ENCODE peak calls at places on chromosomes 12 and 14, in nine cellular contexts. N, E, G, A, B, K, F, L and Q are unnamed samples.
A peak's percentile ranks its signal among the peaks of the same experiment; 100 is the strongest.

GRCh38 chr14:100424504-100425453 is 101.6 kb downstream of the SLC25A47 start:
- DNase-seq in N (no peak), E (no peak), G (no peak), A (no peak), B (no peak), K (no peak), F (no peak), L (no peak), Q (no peak)

GRCh38 chr12:68259318-68259940 is 6.0 kb upstream of the IL22 start:
- DNase-seq in N (no peak), E (no peak), G (no peak), A (no peak), B (no peak), K (no peak), F (peak; percentile 91), L (no peak), Q (peak; percentile 44)

GRCh38 chr14:35543006-35543405 is 9.0 kb downstream of the INSM2 start:
- DNase-seq in N (no peak), E (no peak), G (no peak), A (no peak), B (no peak), K (no peak), F (no peak), L (no peak), Q (no peak)

GRCh38 chr12:80707830-80708534 is 548 bp downstream of the MYF6 start:
- DNase-seq in N (no peak), E (peak; percentile 89), G (no peak), A (no peak), B (no peak), K (no peak), F (no peak), L (no peak), Q (no peak)

GRCh38 chr14:93231129-93231979 is 24.3 kb downstream of the UBR7 start:
- DNase-seq in N (no peak), E (no peak), G (peak; percentile 35), A (peak; percentile 10), B (no peak), K (peak; percentile 56), F (no peak), L (peak; percentile 17), Q (peak; percentile 59)

GRCh38 chr12:5736527-5736926 is 208.5 kb downstream of the ANO2 start:
- DNase-seq in N (peak; percentile 14), E (no peak), G (no peak), A (no peak), B (no peak), K (no peak), F (no peak), L (no peak), Q (no peak)

GRCh38 chr12:15180975-15181683 is 40.1 kb downstream of the RERG start:
- DNase-seq in N (no peak), E (no peak), G (no peak), A (no peak), B (no peak), K (no peak), F (no peak), L (no peak), Q (no peak)

GRCh38 chr14:104928391-104929133 is 3.9 kb downstream of the PLD4 start:
- DNase-seq in N (no peak), E (no peak), G (no peak), A (no peak), B (no peak), K (no peak), F (no peak), L (peak; percentile 13), Q (no peak)

GRCh38 chr12:92505373-92506340 is 197.1 kb upstream of the PLEKHG7 start:
- DNase-seq in N (peak; percentile 44), E (no peak), G (peak; percentile 74), A (no peak), B (no peak), K (peak; percentile 66), F (no peak), L (peak; percentile 78), Q (peak; percentile 68)

GRCh38 chr12:11482955-11483354 is 87.6 kb upstream of the PRB2 start:
- DNase-seq in N (no peak), E (no peak), G (peak; percentile 31), A (no peak), B (no peak), K (no peak), F (no peak), L (no peak), Q (no peak)

GRCh38 chr12:131829351-131829794 is 1.2 kb downstream of the MMP17 start:
- DNase-seq in N (no peak), E (no peak), G (no peak), A (no peak), B (no peak), K (peak; percentile 65), F (no peak), L (no peak), Q (peak; percentile 29)

GRCh38 chr12:6768385-6769002 is 2.3 kb downstream of the PTMS start:
- DNase-seq in N (no peak), E (peak; percentile 39), G (no peak), A (no peak), B (no peak), K (no peak), F (no peak), L (no peak), Q (no peak)

GRCh38 chr12:93982847-93983315 is 165.5 kb upstream of the PLXNC1 start:
- DNase-seq in N (no peak), E (no peak), G (no peak), A (peak; percentile 36), B (no peak), K (no peak), F (peak; percentile 7), L (no peak), Q (peak; percentile 53)

GRCh38 chr14:32137313-32137712 is 60.2 kb downstream of the ARHGAP5 start:
- DNase-seq in N (no peak), E (no peak), G (no peak), A (no peak), B (no peak), K (no peak), F (no peak), L (no peak), Q (no peak)

GRCh38 chr12:104297477-104298113 is 5.9 kb upstream of the EID3 start:
- DNase-seq in N (no peak), E (no peak), G (no peak), A (no peak), B (no peak), K (no peak), F (no peak), L (no peak), Q (no peak)

GRCh38 chr14:39432179-39432618 is at the start of gene FBXO33:
- DNase-seq in N (peak; percentile 96), E (peak; percentile 94), G (peak; percentile 97), A (peak; percentile 75), B (peak; percentile 92), K (peak; percentile 99), F (peak; percentile 68), L (peak; percentile 97), Q (peak; percentile 98)

GRCh38 chr14:39433452-39433813 is 1.2 kb upstream of the FBXO33 start:
- DNase-seq in N (no peak), E (no peak), G (no peak), A (no peak), B (no peak), K (no peak), F (no peak), L (no peak), Q (no peak)

GRCh38 chr14:39434401-39434800 is 2.2 kb upstream of the FBXO33 start:
- DNase-seq in N (no peak), E (no peak), G (no peak), A (no peak), B (no peak), K (no peak), F (no peak), L (no peak), Q (no peak)

GRCh38 chr14:39431416-39432178 is 636 bp downstream of the FBXO33 start:
- DNase-seq in N (peak; percentile 46), E (peak; percentile 75), G (peak; percentile 64), A (no peak), B (peak; percentile 4), K (peak; percentile 80), F (no peak), L (peak; percentile 31), Q (peak; percentile 40)

GRCh38 chr14:39432619-39433451 is 602 bp upstream of the FBXO33 start:
- DNase-seq in N (peak; percentile 93), E (peak; percentile 88), G (peak; percentile 94), A (peak; percentile 37), B (peak; percentile 89), K (peak; percentile 98), F (peak; percentile 56), L (peak; percentile 89), Q (peak; percentile 83)
- TF ChIP-seq CTCF in N (no peak), E (peak; percentile 19), G (peak; percentile 27), A (peak; percentile 1), B (peak; percentile 25), K (peak; percentile 23), F (peak; percentile 18), L (peak; percentile 27), Q (no peak)

DNA sequence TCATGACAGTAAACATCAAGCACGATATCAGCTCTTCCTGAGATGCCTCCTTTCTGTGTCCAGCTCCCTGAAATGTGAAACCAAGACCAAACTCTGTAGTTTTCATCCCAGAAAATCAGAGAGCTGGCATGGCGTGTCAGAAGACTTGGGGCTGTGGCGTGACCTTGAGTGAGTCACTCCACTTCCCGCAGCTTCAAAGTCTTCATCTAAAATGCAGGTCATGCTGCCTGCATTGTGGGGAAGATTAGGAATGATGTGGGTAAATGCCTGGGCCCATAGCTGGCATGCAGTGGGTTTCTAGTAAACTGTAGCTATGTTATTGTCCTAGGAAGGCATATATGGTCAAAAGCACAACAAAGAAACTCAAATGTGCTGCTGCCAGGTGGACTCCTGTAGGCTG is 28.8 kb downstream of the OAS2 start:
- DNase-seq in N (no peak), E (no peak), G (peak; percentile 69), A (peak; percentile 7), B (peak; percentile 4), K (no peak), F (peak; percentile 53), L (no peak), Q (no peak)
- H3K27me3 ChIP-seq in N (no peaks in the 10 kb centered on the region), E (no peaks in the 10 kb centered on the region), G (no peaks in the 10 kb centered on the region), A (no peaks in the 10 kb centered on the region), B (no peaks in the 10 kb centered on the region), K (no peaks in the 10 kb centered on the region), F (no peaks in the 10 kb centered on the region), L (peaks cover 24% of the 10 kb centered on the region), Q (peaks cover 14% of the 10 kb centered on the region)

DNA sequence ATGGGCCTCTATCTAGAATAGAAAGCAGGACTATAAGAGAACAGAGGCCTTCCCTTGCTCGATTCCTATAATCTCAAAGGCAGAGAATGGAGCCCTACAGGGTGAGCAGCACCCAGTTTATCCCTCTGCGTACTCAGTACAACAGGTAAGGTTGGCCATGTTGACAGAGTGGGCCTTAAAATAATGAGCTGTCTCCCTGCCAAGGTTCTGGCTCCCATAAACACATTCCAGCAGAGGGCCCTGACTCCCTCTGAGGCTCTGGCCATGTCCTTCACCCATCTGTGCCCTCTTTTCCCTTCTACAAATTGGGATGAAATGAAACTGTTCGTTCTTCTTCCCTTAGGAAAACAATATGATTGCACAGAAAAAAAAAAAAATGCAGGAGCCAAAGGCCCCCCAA is 16.9 kb upstream of the PNMA1 start:
- DNase-seq in N (no peak), E (no peak), G (peak; percentile 48), A (no peak), B (no peak), K (peak; percentile 17), F (no peak), L (no peak), Q (no peak)
- TF ChIP-seq CTCF in N (no peak), E (peak; percentile 28), G (peak; percentile 15), A (no peak), B (no peak), K (no peak), F (no peak), L (peak; percentile 39), Q (no peak)

DNA sequence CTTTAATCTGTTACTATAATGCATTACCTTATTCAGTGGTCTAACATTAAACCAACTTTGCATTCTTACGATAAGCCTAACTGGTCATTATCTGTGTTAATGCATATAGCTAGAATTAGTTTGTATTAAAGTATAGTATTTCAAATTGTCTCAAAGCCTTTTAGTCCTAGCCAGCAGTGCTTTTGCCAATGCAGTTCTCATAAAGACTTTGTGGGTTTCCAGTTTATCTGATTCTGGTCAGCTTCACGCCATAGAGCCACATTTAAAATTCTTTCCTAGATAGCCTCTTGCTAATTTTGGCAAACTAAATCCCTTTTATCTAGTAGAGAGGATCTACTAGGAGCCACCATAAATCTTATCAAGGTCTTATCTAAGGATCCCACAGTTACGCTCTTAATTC is 78.9 kb upstream of the VASH1 start:
- DNase-seq in N (no peak), E (no peak), G (no peak), A (no peak), B (no peak), K (no peak), F (no peak), L (no peak), Q (no peak)
- H3K27me3 ChIP-seq in N (no peaks in the 10 kb centered on the region), E (no peaks in the 10 kb centered on the region), G (no peaks in the 10 kb centered on the region), A (no peaks in the 10 kb centered on the region), B (no peaks in the 10 kb centered on the region), K (no peaks in the 10 kb centered on the region), F (no peaks in the 10 kb centered on the region), L (no peaks in the 10 kb centered on the region), Q (no peaks in the 10 kb centered on the region)